ENCODE peak calls at places on chromosomes 12 and 14, in ten cellular contexts. Z is dorsolateral prefrontal cortex; H is CD8-positive, alpha-beta T cell; P is AG10803; K is body of pancreas; W is GM12865; M is hepatocyte; A is GM23338; Y is lower lobe of right lung; D is heart right ventricle. I is an unnamed sample.

GRCh38 chr12:132675753-132676152 is 11.4 kb downstream of the POLE start:
- DNase-seq in Z (no peak), H (no peak), P (no peak), K (no peak), W (no peak), M (no peak), A (no peak), Y (no peak), D (no peak), I (no peak)

GRCh38 chr12:49548481-49548821 is 9.6 kb downstream of the KCNH3 start:
- DNase-seq in Z (no peak), H (no peak), P (no peak), K (no peak), W (no peak), M (no peak), A (no peak), Y (no peak), D (no peak), I (no peak)

GRCh38 chr14:85634205-85634604 is 104.3 kb downstream of the FLRT2 start:
- DNase-seq in Z (no peak), H (no peak), P (peak; percentile 35), K (no peak), W (no peak), M (no peak), A (no peak), Y (no peak), D (no peak), I (no peak)

GRCh38 chr12:88471641-88472040 is 108.6 kb downstream of the KITLG start:
- DNase-seq in Z (no peak), H (no peak), P (peak; percentile 82), K (no peak), W (no peak), M (no peak), A (peak; percentile 30), Y (no peak), D (no peak), I (peak; percentile 84)

GRCh38 chr14:61429316-61429715 is 107.9 kb downstream of the PRKCH start:
- DNase-seq in Z (no peak), H (no peak), P (no peak), K (no peak), W (no peak), M (no peak), A (no peak), Y (no peak), D (no peak), I (no peak)

GRCh38 chr14:54450535-54450934 is 9.4 kb upstream of the CNIH1 start:
- DNase-seq in Z (no peak), H (no peak), P (peak; percentile 86), K (no peak), W (peak; percentile 70), M (no peak), A (no peak), Y (peak; percentile 59), D (no peak), I (no peak)

GRCh38 chr14:22460461-22461195 is 128.4 kb downstream of the DAD1 start:
- DNase-seq in Z (no peak), H (no peak), P (no peak), K (no peak), W (peak; percentile 84), M (no peak), A (no peak), Y (no peak), D (no peak), I (no peak)

GRCh38 chr12:22312336-22312735 is 22.2 kb downstream of the ST8SIA1 start:
- DNase-seq in Z (no peak), H (no peak), P (peak; percentile 87), K (no peak), W (no peak), M (no peak), A (no peak), Y (no peak), D (peak; percentile 35), I (peak; percentile 72)

GRCh38 chr12:101855364-101855884 is 22.0 kb upstream of the DRAM1 start:
- DNase-seq in Z (no peak), H (no peak), P (peak; percentile 66), K (no peak), W (no peak), M (peak; percentile 36), A (no peak), Y (no peak), D (no peak), I (no peak)

DNA sequence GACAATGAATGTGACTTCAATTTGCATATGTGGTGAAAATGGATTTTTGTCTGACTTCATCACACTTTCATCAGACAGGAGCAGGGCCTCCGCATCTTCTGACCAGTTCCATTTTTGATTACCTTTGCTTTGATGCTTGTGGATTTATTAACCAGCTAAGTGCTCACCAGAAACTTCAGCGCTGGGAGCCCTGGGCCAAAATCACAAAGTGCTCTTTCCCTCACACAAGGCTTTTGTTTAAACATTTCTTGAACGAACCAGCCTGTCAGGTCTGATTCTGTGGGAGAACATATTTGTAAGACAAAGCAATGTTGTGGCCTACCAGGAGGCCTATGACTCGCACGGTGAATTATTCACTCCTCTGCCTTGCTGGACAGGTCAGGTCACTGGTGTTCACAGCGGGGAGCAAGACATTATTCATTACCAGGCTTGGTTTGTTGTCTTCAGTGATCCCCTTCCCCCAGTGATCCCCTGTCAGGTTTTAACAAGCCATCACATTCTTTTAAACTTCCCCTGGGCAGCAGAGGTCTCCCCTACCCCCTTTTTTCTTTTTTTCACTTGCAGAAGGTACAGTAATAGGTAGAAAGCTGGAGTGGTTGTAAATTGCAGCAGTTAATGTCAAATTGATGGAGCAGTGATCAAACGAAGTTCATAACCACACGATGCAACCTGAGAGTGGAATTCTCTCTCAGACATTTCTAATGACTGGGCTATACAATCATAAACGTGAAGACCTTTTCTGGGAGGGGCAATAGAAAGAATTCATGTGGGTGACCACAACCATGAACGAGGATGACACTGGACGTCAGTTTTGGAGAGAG is 167.5 kb upstream of the PRICKLE1 start:
- DNase-seq in Z (no peak), H (no peak), P (peak; percentile 86), K (peak; percentile 50), W (peak; percentile 41), M (peak; percentile 41), A (peak; percentile 92), Y (no peak), D (no peak), I (peak; percentile 99)
- TF ChIP-seq CTCF in Z (no peak), H (no peak), P (no peak), K (no peak), W (no peak), M (no peak), A (peak; percentile 8), Y (no peak), D (no peak), I (no peak)

GRCh38 chr12:19234991-19235876 is 105.7 kb downstream of the PLEKHA5 start:
- DNase-seq in Z (no peak), H (no peak), P (peak; percentile 75), K (no peak), W (no peak), M (no peak), A (no peak), Y (no peak), D (no peak), I (no peak)

GRCh38 chr12:19239046-19239445 is 109.5 kb downstream of the PLEKHA5 start:
- DNase-seq in Z (no peak), H (no peak), P (no peak), K (no peak), W (no peak), M (no peak), A (no peak), Y (no peak), D (no peak), I (no peak)

GRCh38 chr12:19239616-19240234 is 110.2 kb downstream of the PLEKHA5 start:
- DNase-seq in Z (no peak), H (no peak), P (peak; percentile 50), K (no peak), W (no peak), M (no peak), A (no peak), Y (no peak), D (no peak), I (peak; percentile 63)

GRCh38 chr12:19236656-19237055 is 107.1 kb downstream of the PLEKHA5 start:
- DNase-seq in Z (no peak), H (no peak), P (peak; percentile 47), K (no peak), W (no peak), M (no peak), A (no peak), Y (no peak), D (no peak), I (no peak)

DNA sequence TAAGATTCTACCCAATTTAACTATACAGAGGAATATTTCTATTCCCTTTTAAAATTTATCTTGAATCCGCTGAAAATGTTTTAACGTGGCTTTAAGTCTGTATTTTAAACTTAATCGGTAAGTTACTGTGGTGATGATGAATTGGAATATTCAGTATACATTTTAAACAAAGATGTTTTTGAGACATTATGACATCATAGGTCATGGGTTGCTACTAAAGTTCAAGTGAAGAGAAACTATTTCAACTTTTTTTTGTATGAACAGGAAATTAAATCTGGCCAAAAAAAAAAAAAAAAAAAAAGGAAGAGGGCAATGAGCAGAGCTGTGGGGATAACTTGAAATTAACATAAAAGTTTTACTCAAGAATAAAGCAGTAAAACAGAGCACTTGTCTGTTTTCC is 109.0 kb downstream of the PLEKHA5 start:
- DNase-seq in Z (no peak), H (no peak), P (no peak), K (no peak), W (no peak), M (no peak), A (no peak), Y (no peak), D (no peak), I (no peak)
- H3K4me3 ChIP-seq in Z (peak overlapping the region; percentile 52), H (no peak overlapping the region), P (no peak overlapping the region), K (no peak overlapping the region), W (no peak overlapping the region), M (no peak overlapping the region), A (no peak overlapping the region), Y (no peak overlapping the region), D (peak overlapping the region; percentile 16), I (no peak overlapping the region)

DNA sequence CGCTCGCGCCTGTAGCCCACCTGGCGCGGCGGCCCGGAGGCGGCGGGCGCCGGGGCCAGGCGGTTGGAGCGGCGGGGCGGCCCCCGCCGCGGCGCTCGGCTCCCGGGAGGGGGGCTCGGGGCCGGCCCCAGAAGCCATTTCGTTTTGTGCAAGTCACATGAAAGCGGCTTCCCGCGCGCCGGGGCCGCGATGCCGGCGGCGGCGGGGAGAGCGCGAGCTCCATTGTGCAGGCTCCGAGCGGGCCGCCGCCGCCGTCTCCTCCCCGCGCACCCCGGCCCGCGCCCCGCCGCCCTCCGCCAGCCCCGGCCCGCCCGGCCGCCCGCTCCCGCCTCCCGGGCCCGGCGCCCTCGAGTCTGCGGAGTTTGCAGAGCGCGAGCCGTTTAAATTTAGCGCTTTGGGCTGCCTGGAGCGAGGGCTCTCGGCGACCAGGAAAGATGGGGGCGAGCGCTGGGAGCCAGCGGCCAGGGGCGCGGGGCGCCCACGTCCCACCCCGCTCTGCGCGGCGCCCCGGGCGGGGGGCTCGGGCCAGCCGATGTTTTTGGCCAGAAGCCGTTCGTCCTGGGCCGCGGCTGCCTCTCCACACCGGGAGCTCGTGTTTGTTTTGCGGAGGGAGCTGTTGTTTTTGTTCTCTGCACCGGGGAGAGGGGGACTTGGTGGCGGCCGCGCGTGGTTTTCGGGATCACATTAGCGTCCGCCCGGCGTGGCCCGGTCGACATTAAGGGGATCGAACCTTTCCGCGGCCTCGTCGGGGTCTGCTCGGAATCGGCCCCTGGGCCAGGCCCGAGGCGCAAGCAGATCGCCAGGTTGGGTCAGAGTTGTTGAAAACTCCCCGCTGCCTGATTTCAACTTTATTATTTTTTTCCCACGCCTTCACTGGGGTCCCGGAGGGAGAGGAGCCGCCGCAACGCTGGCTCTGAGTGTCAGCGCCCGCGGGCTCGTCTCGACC is 982 bp downstream of the BCL7A start:
- DNase-seq in Z (no peak), H (no peak), P (peak; percentile 20), K (peak; percentile 40), W (no peak), M (peak; percentile 59), A (peak; percentile 22), Y (no peak), D (no peak), I (no peak)
- TF ChIP-seq CTCF in Z (no peak), H (no peak), P (no peak), K (no peak), W (no peak), M (no peak), A (no peak), Y (no peak), D (no peak), I (no peak)

GRCh38 chr12:93466625-93467350 is 526 bp upstream of the MRPL42 start:
- DNase-seq in Z (no peak), H (no peak), P (no peak), K (peak; percentile 31), W (no peak), M (no peak), A (no peak), Y (no peak), D (peak; percentile 10), I (no peak)
- H3K4me3 ChIP-seq in Z (peak overlapping the region; percentile 85), H (peak overlapping the region; percentile 95), P (no peak overlapping the region), K (no peak overlapping the region), W (no peak overlapping the region), M (no peak overlapping the region), A (peak overlapping the region; percentile 88), Y (peak overlapping the region; percentile 89), D (peak overlapping the region; percentile 63), I (peak overlapping the region; percentile 58)

I was measured in astrocyte of the cerebellum.